ENCODE peak calls at places on chromosome 10, in seven cellular contexts. One of them, this sample, is unnamed.

GRCh38 chr10:101617102-101617823 is 29.1 kb downstream of the DPCD start:
- DNase-seq in left lung: no peak
- DNase-seq in sigmoid colon: peak
- DNase-seq in endothelial cell: no peak
- DNase-seq in WTC11: no peak
- DNase-seq in PC-9: no peak
- DNase-seq in Panc1: no peak
- DNase-seq in this sample: no peak

GRCh38 chr10:68175954-68176353 is 56.0 kb downstream of the ATOH7 start:
- DNase-seq in left lung: no peak
- DNase-seq in sigmoid colon: no peak
- DNase-seq in endothelial cell: no peak
- DNase-seq in WTC11: no peak
- DNase-seq in PC-9: no peak
- DNase-seq in Panc1: no peak
- DNase-seq in this sample: no peak

GRCh38 chr10:46787321-46787615 is 124.0 kb upstream of the PTPN20 start:
- DNase-seq in left lung: no peak
- DNase-seq in sigmoid colon: no peak
- DNase-seq in endothelial cell: no peak
- DNase-seq in WTC11: no peak
- DNase-seq in PC-9: no peak
- DNase-seq in Panc1: no peak
- DNase-seq in this sample: peak

GRCh38 chr10:117175215-117175900 is 21.9 kb upstream of the KCNK18 start:
- DNase-seq in left lung: peak
- DNase-seq in sigmoid colon: no peak
- DNase-seq in endothelial cell: peak
- DNase-seq in WTC11: peak
- DNase-seq in PC-9: no peak
- DNase-seq in Panc1: no peak
- DNase-seq in this sample: no peak

GRCh38 chr10:119209050-119209735 is 1.8 kb downstream of the GRK5 start:
- DNase-seq in left lung: peak
- DNase-seq in sigmoid colon: peak
- DNase-seq in endothelial cell: peak
- DNase-seq in WTC11: peak
- DNase-seq in PC-9: no peak
- DNase-seq in Panc1: no peak
- DNase-seq in this sample: peak

GRCh38 chr10:108515821-108516220 is 1351.3 kb upstream of the SORCS1 start:
- DNase-seq in left lung: no peak
- DNase-seq in sigmoid colon: no peak
- DNase-seq in endothelial cell: no peak
- DNase-seq in WTC11: no peak
- DNase-seq in PC-9: no peak
- DNase-seq in Panc1: no peak
- DNase-seq in this sample: no peak

GRCh38 chr10:110636932-110637557 is 7.1 kb upstream of the RBM20 start:
- DNase-seq in left lung: no peak
- DNase-seq in sigmoid colon: peak
- DNase-seq in endothelial cell: no peak
- DNase-seq in WTC11: no peak
- DNase-seq in PC-9: no peak
- DNase-seq in Panc1: no peak
- DNase-seq in this sample: no peak

GRCh38 chr10:21740989-21741388 is 207.0 kb downstream of the MLLT10 start:
- DNase-seq in left lung: no peak
- DNase-seq in sigmoid colon: no peak
- DNase-seq in endothelial cell: no peak
- DNase-seq in WTC11: no peak
- DNase-seq in PC-9: no peak
- DNase-seq in Panc1: no peak
- DNase-seq in this sample: no peak

GRCh38 chr10:75611972-75612331 is 180.5 kb downstream of the LRMDA start:
- DNase-seq in left lung: no peak
- DNase-seq in sigmoid colon: no peak
- DNase-seq in endothelial cell: no peak
- DNase-seq in WTC11: no peak
- DNase-seq in PC-9: no peak
- DNase-seq in Panc1: no peak
- DNase-seq in this sample: no peak

GRCh38 chr10:79102056-79102874 is 33.5 kb downstream of the ZMIZ1 start:
- DNase-seq in left lung: peak
- DNase-seq in sigmoid colon: peak
- DNase-seq in endothelial cell: no peak
- DNase-seq in WTC11: no peak
- DNase-seq in PC-9: no peak
- DNase-seq in Panc1: no peak
- DNase-seq in this sample: no peak

GRCh38 chr10:3760083-3760482 is 24.9 kb downstream of the KLF6 start:
- DNase-seq in left lung: no peak
- DNase-seq in sigmoid colon: no peak
- DNase-seq in endothelial cell: no peak
- DNase-seq in WTC11: no peak
- DNase-seq in PC-9: no peak
- DNase-seq in Panc1: no peak
- DNase-seq in this sample: peak

GRCh38 chr10:67043041-67043440 is 117.2 kb downstream of the LRRTM3 start:
- DNase-seq in left lung: no peak
- DNase-seq in sigmoid colon: no peak
- DNase-seq in endothelial cell: no peak
- DNase-seq in WTC11: no peak
- DNase-seq in PC-9: no peak
- DNase-seq in Panc1: no peak
- DNase-seq in this sample: no peak

GRCh38 chr10:76251773-76252617 is 820.6 kb downstream of the LRMDA start:
- DNase-seq in left lung: peak
- DNase-seq in sigmoid colon: peak
- DNase-seq in endothelial cell: no peak
- DNase-seq in WTC11: no peak
- DNase-seq in PC-9: no peak
- DNase-seq in Panc1: no peak
- DNase-seq in this sample: peak

GRCh38 chr10:132497083-132497680 is 40.4 kb upstream of the INPP5A start:
- DNase-seq in left lung: peak
- DNase-seq in sigmoid colon: peak
- DNase-seq in endothelial cell: no peak
- DNase-seq in WTC11: peak
- DNase-seq in PC-9: no peak
- DNase-seq in Panc1: no peak
- DNase-seq in this sample: no peak

GRCh38 chr10:3074145-3074665 is 6.9 kb downstream of the PFKP start:
- DNase-seq in left lung: no peak
- DNase-seq in sigmoid colon: peak
- DNase-seq in endothelial cell: no peak
- DNase-seq in WTC11: no peak
- DNase-seq in PC-9: no peak
- DNase-seq in Panc1: no peak
- DNase-seq in this sample: peak

GRCh38 chr10:78567680-78568453 is 500.9 kb upstream of the ZMIZ1 start:
- DNase-seq in left lung: no peak
- DNase-seq in sigmoid colon: peak
- DNase-seq in endothelial cell: no peak
- DNase-seq in WTC11: no peak
- DNase-seq in PC-9: no peak
- DNase-seq in Panc1: no peak
- DNase-seq in this sample: no peak

GRCh38 chr10:92123031-92123450 is 167.8 kb downstream of the CPEB3 start:
- DNase-seq in left lung: peak
- DNase-seq in sigmoid colon: no peak
- DNase-seq in endothelial cell: no peak
- DNase-seq in WTC11: no peak
- DNase-seq in PC-9: peak
- DNase-seq in Panc1: no peak
- DNase-seq in this sample: no peak

GRCh38 chr10:3691482-3691881 is 93.5 kb downstream of the KLF6 start:
- DNase-seq in left lung: no peak
- DNase-seq in sigmoid colon: no peak
- DNase-seq in endothelial cell: no peak
- DNase-seq in WTC11: no peak
- DNase-seq in PC-9: no peak
- DNase-seq in Panc1: no peak
- DNase-seq in this sample: no peak

GRCh38 chr10:86960003-86960862 is 1.8 kb downstream of the SNCG start:
- DNase-seq in left lung: no peak
- DNase-seq in sigmoid colon: no peak
- DNase-seq in endothelial cell: peak
- DNase-seq in WTC11: peak
- DNase-seq in PC-9: peak
- DNase-seq in Panc1: no peak
- DNase-seq in this sample: peak

GRCh38 chr10:12875100-12875499 is 126.4 kb downstream of the CCDC3 start:
- DNase-seq in left lung: no peak
- DNase-seq in sigmoid colon: no peak
- DNase-seq in endothelial cell: no peak
- DNase-seq in WTC11: no peak
- DNase-seq in PC-9: no peak
- DNase-seq in Panc1: no peak
- DNase-seq in this sample: no peak

GRCh38 chr10:132979491-132980425 is 37.4 kb upstream of the CFAP46 start:
- DNase-seq in left lung: no peak
- DNase-seq in sigmoid colon: no peak
- DNase-seq in endothelial cell: no peak
- DNase-seq in WTC11: no peak
- DNase-seq in PC-9: no peak
- DNase-seq in Panc1: no peak
- DNase-seq in this sample: no peak

GRCh38 chr10:133134411-133135115 is 25.5 kb upstream of the KNDC1 start:
- DNase-seq in left lung: no peak
- DNase-seq in sigmoid colon: no peak
- DNase-seq in endothelial cell: no peak
- DNase-seq in WTC11: no peak
- DNase-seq in PC-9: no peak
- DNase-seq in Panc1: no peak
- DNase-seq in this sample: peak

GRCh38 chr10:43417950-43418768 is 9.2 kb upstream of the HNRNPF start:
- DNase-seq in left lung: no peak
- DNase-seq in sigmoid colon: no peak
- DNase-seq in endothelial cell: no peak
- DNase-seq in WTC11: no peak
- DNase-seq in PC-9: no peak
- DNase-seq in Panc1: no peak
- DNase-seq in this sample: no peak

GRCh38 chr10:43421519-43421918 is 12.5 kb upstream of the HNRNPF start:
- DNase-seq in left lung: no peak
- DNase-seq in sigmoid colon: no peak
- DNase-seq in endothelial cell: no peak
- DNase-seq in WTC11: no peak
- DNase-seq in PC-9: no peak
- DNase-seq in Panc1: no peak
- DNase-seq in this sample: no peak

GRCh38 chr10:43419997-43420368 is 11.0 kb upstream of the HNRNPF start:
- DNase-seq in left lung: no peak
- DNase-seq in sigmoid colon: no peak
- DNase-seq in endothelial cell: no peak
- DNase-seq in WTC11: no peak
- DNase-seq in PC-9: no peak
- DNase-seq in Panc1: no peak
- DNase-seq in this sample: no peak

GRCh38 chr10:43420369-43421200 is 11.6 kb upstream of the HNRNPF start:
- DNase-seq in left lung: peak
- DNase-seq in sigmoid colon: peak
- DNase-seq in endothelial cell: peak
- DNase-seq in WTC11: peak
- DNase-seq in PC-9: peak
- DNase-seq in Panc1: no peak
- DNase-seq in this sample: peak

GRCh38 chr10:43421201-43421507 is 12.2 kb upstream of the HNRNPF start:
- DNase-seq in left lung: no peak
- DNase-seq in sigmoid colon: no peak
- DNase-seq in endothelial cell: no peak
- DNase-seq in WTC11: no peak
- DNase-seq in PC-9: no peak
- DNase-seq in Panc1: no peak
- DNase-seq in this sample: no peak
- TF ChIP-seq CTCF in left lung: no peak
- TF ChIP-seq CTCF in sigmoid colon: no peak
- TF ChIP-seq CTCF in endothelial cell: no peak
- TF ChIP-seq CTCF in WTC11: no peak
- TF ChIP-seq CTCF in PC-9: no peak
- TF ChIP-seq CTCF in Panc1: no peak
- TF ChIP-seq CTCF in this sample: no peak

DNA sequence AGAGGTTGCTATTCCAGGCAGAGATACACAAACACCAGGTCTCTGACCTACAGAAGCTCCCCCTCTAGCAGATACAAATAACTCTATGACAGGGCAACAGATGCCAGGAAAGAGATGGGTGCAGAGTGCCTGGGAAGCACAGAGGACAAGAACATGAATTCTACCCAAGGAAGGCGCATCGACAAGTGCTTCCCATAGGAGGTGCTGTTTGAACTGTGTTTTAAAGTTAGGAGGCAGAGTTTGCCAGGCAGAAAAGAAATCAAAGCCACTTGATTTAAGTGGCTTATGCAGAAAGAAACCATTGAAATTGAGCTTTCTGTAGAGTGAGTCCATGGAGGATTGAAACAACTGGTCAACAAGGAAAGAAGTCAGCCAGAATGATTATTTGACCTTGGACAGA is 35.3 kb upstream of the EGR2 start:
- DNase-seq in left lung: no peak
- DNase-seq in sigmoid colon: no peak
- DNase-seq in endothelial cell: no peak
- DNase-seq in WTC11: peak
- DNase-seq in PC-9: no peak
- DNase-seq in Panc1: no peak
- DNase-seq in this sample: no peak
- TF ChIP-seq CTCF in left lung: peak
- TF ChIP-seq CTCF in sigmoid colon: no peak
- TF ChIP-seq CTCF in endothelial cell: peak
- TF ChIP-seq CTCF in WTC11: peak
- TF ChIP-seq CTCF in PC-9: peak
- TF ChIP-seq CTCF in Panc1: peak
- TF ChIP-seq CTCF in this sample: no peak

GRCh38 chr10:126907423-126907970 is 2.3 kb downstream of the DOCK1 start:
- DNase-seq in left lung: no peak
- DNase-seq in sigmoid colon: no peak
- DNase-seq in endothelial cell: no peak
- DNase-seq in WTC11: no peak
- DNase-seq in PC-9: no peak
- DNase-seq in Panc1: no peak
- DNase-seq in this sample: no peak
- TF ChIP-seq CTCF in left lung: no peak
- TF ChIP-seq CTCF in sigmoid colon: no peak
- TF ChIP-seq CTCF in endothelial cell: peak
- TF ChIP-seq CTCF in WTC11: no peak
- TF ChIP-seq CTCF in PC-9: no peak
- TF ChIP-seq CTCF in Panc1: no peak
- TF ChIP-seq CTCF in this sample: peak

DNA sequence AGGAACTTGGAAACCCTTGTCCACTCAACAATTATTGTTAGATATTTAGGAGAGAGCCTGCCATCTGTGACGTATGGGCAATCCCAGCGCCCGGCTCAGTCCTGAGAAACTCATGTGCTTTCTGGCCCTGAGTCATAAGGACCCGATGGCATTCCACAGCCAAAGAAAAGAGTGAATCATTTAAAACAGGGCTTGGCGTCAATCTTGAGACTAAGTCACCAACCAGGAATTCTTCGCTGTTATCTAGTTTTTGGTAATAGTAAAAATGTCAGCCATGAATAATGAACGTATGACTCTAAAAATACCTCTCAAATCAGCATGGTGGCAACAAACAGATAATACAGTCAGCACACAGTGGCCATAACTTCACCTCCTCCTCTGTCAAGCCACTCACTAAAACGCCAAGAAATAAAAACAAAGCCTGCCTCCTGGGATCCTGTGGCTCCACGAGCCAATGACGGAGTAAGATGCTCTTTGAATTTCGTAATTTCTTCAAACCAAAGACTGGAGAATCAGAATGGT is 140.8 kb downstream of the ADAM12 start:
- DNase-seq in left lung: peak
- DNase-seq in sigmoid colon: peak
- DNase-seq in endothelial cell: no peak
- DNase-seq in WTC11: no peak
- DNase-seq in PC-9: peak
- DNase-seq in Panc1: peak
- DNase-seq in this sample: no peak
- TF ChIP-seq CTCF in left lung: no peak
- TF ChIP-seq CTCF in sigmoid colon: no peak
- TF ChIP-seq CTCF in endothelial cell: no peak
- TF ChIP-seq CTCF in WTC11: no peak
- TF ChIP-seq CTCF in PC-9: no peak
- TF ChIP-seq CTCF in Panc1: no peak
- TF ChIP-seq CTCF in this sample: no peak

This sample was measured in Peyer's patch.